ENCODE peak calls at places on chromosomes 12 and 14, in ten cellular contexts. One of them, this sample, is unnamed.

GRCh38 chr12:31234955-31235867 is 90.7 kb downstream of the SINHCAF start:
- DNase-seq in trophoblast cell: no peak
- DNase-seq in EL: peak
- DNase-seq in iPS-NIHi11: peak
- DNase-seq in posterior vena cava: peak
- DNase-seq in WTC11: peak
- DNase-seq in NCI-H526 treated with DMSO at 0.1 percent for 48 hours: peak
- DNase-seq in endothelial cell: peak
- DNase-seq in CD8-positive, alpha-beta memory T cell: no peak
- DNase-seq in activated T-cell treated with anti-CD3 and anti-CD28 coated beads for 1 hour: no peak
- DNase-seq in this sample: peak

GRCh38 chr12:59403259-59403932 is 192.4 kb upstream of the SLC16A7 start:
- DNase-seq in EL: peak
- DNase-seq in endothelial cell: peak
- DNase-seq in posterior vena cava: no peak
- DNase-seq in NCI-H526 treated with DMSO at 0.1 percent for 48 hours: peak
- DNase-seq in iPS-NIHi11: peak
- DNase-seq in CD8-positive, alpha-beta memory T cell: no peak
- DNase-seq in activated T-cell treated with anti-CD3 and anti-CD28 coated beads for 1 hour: peak
- DNase-seq in trophoblast cell: peak
- DNase-seq in WTC11: peak
- DNase-seq in this sample: no peak

GRCh38 chr12:67045650-67046049 is 223.5 kb upstream of the CAND1 start:
- DNase-seq in CD8-positive, alpha-beta memory T cell: no peak
- DNase-seq in activated T-cell treated with anti-CD3 and anti-CD28 coated beads for 1 hour: no peak
- DNase-seq in NCI-H526 treated with DMSO at 0.1 percent for 48 hours: no peak
- DNase-seq in EL: no peak
- DNase-seq in trophoblast cell: no peak
- DNase-seq in iPS-NIHi11: no peak
- DNase-seq in endothelial cell: no peak
- DNase-seq in posterior vena cava: no peak
- DNase-seq in WTC11: no peak
- DNase-seq in this sample: no peak

GRCh38 chr14:76917759-76918175 is 91.6 kb downstream of the LRRC74A start:
- DNase-seq in EL: no peak
- DNase-seq in posterior vena cava: peak
- DNase-seq in endothelial cell: no peak
- DNase-seq in CD8-positive, alpha-beta memory T cell: no peak
- DNase-seq in iPS-NIHi11: no peak
- DNase-seq in WTC11: no peak
- DNase-seq in NCI-H526 treated with DMSO at 0.1 percent for 48 hours: no peak
- DNase-seq in activated T-cell treated with anti-CD3 and anti-CD28 coated beads for 1 hour: no peak
- DNase-seq in trophoblast cell: no peak
- DNase-seq in this sample: peak

GRCh38 chr12:101243616-101244015 is 33.6 kb upstream of the SLC5A8 start:
- DNase-seq in NCI-H526 treated with DMSO at 0.1 percent for 48 hours: no peak
- DNase-seq in iPS-NIHi11: no peak
- DNase-seq in endothelial cell: no peak
- DNase-seq in trophoblast cell: no peak
- DNase-seq in EL: no peak
- DNase-seq in CD8-positive, alpha-beta memory T cell: no peak
- DNase-seq in posterior vena cava: no peak
- DNase-seq in WTC11: no peak
- DNase-seq in activated T-cell treated with anti-CD3 and anti-CD28 coated beads for 1 hour: no peak
- DNase-seq in this sample: no peak

GRCh38 chr12:39692258-39692853 is 72.8 kb upstream of the ABCD2 start:
- DNase-seq in CD8-positive, alpha-beta memory T cell: no peak
- DNase-seq in activated T-cell treated with anti-CD3 and anti-CD28 coated beads for 1 hour: no peak
- DNase-seq in trophoblast cell: no peak
- DNase-seq in WTC11: no peak
- DNase-seq in NCI-H526 treated with DMSO at 0.1 percent for 48 hours: no peak
- DNase-seq in endothelial cell: no peak
- DNase-seq in EL: no peak
- DNase-seq in iPS-NIHi11: no peak
- DNase-seq in posterior vena cava: no peak
- DNase-seq in this sample: no peak

GRCh38 chr12:93461503-93461902 is 5.8 kb upstream of the MRPL42 start:
- DNase-seq in NCI-H526 treated with DMSO at 0.1 percent for 48 hours: no peak
- DNase-seq in CD8-positive, alpha-beta memory T cell: no peak
- DNase-seq in iPS-NIHi11: no peak
- DNase-seq in trophoblast cell: peak
- DNase-seq in EL: no peak
- DNase-seq in WTC11: no peak
- DNase-seq in activated T-cell treated with anti-CD3 and anti-CD28 coated beads for 1 hour: no peak
- DNase-seq in endothelial cell: no peak
- DNase-seq in posterior vena cava: no peak
- DNase-seq in this sample: peak

GRCh38 chr12:56631790-56632700 is 1.9 kb upstream of the BAZ2A start:
- DNase-seq in endothelial cell: peak
- DNase-seq in NCI-H526 treated with DMSO at 0.1 percent for 48 hours: peak
- DNase-seq in iPS-NIHi11: peak
- DNase-seq in trophoblast cell: no peak
- DNase-seq in activated T-cell treated with anti-CD3 and anti-CD28 coated beads for 1 hour: peak
- DNase-seq in CD8-positive, alpha-beta memory T cell: peak
- DNase-seq in posterior vena cava: peak
- DNase-seq in WTC11: peak
- DNase-seq in EL: peak
- DNase-seq in this sample: peak

GRCh38 chr12:57726151-57726883 is 12.2 kb downstream of the AGAP2 start:
- DNase-seq in WTC11: peak
- DNase-seq in iPS-NIHi11: peak
- DNase-seq in NCI-H526 treated with DMSO at 0.1 percent for 48 hours: peak
- DNase-seq in posterior vena cava: peak
- DNase-seq in CD8-positive, alpha-beta memory T cell: no peak
- DNase-seq in trophoblast cell: no peak
- DNase-seq in endothelial cell: peak
- DNase-seq in EL: peak
- DNase-seq in activated T-cell treated with anti-CD3 and anti-CD28 coated beads for 1 hour: no peak
- DNase-seq in this sample: peak

GRCh38 chr14:52013984-52014600 is 24.7 kb downstream of the RTRAF start:
- DNase-seq in NCI-H526 treated with DMSO at 0.1 percent for 48 hours: no peak
- DNase-seq in trophoblast cell: no peak
- DNase-seq in WTC11: peak
- DNase-seq in activated T-cell treated with anti-CD3 and anti-CD28 coated beads for 1 hour: no peak
- DNase-seq in iPS-NIHi11: peak
- DNase-seq in posterior vena cava: no peak
- DNase-seq in endothelial cell: peak
- DNase-seq in EL: no peak
- DNase-seq in CD8-positive, alpha-beta memory T cell: no peak
- DNase-seq in this sample: peak

GRCh38 chr14:77023001-77023996 is 5.2 kb downstream of the IRF2BPL start:
- DNase-seq in NCI-H526 treated with DMSO at 0.1 percent for 48 hours: peak
- DNase-seq in EL: peak
- DNase-seq in endothelial cell: no peak
- DNase-seq in WTC11: peak
- DNase-seq in posterior vena cava: no peak
- DNase-seq in activated T-cell treated with anti-CD3 and anti-CD28 coated beads for 1 hour: no peak
- DNase-seq in trophoblast cell: peak
- DNase-seq in CD8-positive, alpha-beta memory T cell: no peak
- DNase-seq in iPS-NIHi11: no peak
- DNase-seq in this sample: peak

GRCh38 chr12:14665354-14666348 is 30.7 kb downstream of the GUCY2C start:
- DNase-seq in EL: peak
- DNase-seq in WTC11: peak
- DNase-seq in activated T-cell treated with anti-CD3 and anti-CD28 coated beads for 1 hour: no peak
- DNase-seq in endothelial cell: no peak
- DNase-seq in posterior vena cava: no peak
- DNase-seq in iPS-NIHi11: peak
- DNase-seq in trophoblast cell: peak
- DNase-seq in CD8-positive, alpha-beta memory T cell: no peak
- DNase-seq in NCI-H526 treated with DMSO at 0.1 percent for 48 hours: no peak
- DNase-seq in this sample: no peak

GRCh38 chr14:72782182-72782508 is 111.8 kb downstream of the DPF3 start:
- DNase-seq in endothelial cell: no peak
- DNase-seq in WTC11: no peak
- DNase-seq in posterior vena cava: peak
- DNase-seq in trophoblast cell: no peak
- DNase-seq in activated T-cell treated with anti-CD3 and anti-CD28 coated beads for 1 hour: no peak
- DNase-seq in NCI-H526 treated with DMSO at 0.1 percent for 48 hours: no peak
- DNase-seq in EL: no peak
- DNase-seq in iPS-NIHi11: no peak
- DNase-seq in CD8-positive, alpha-beta memory T cell: no peak
- DNase-seq in this sample: no peak

GRCh38 chr12:132309162-132310086 is 20.0 kb downstream of the GALNT9 start:
- DNase-seq in EL: no peak
- DNase-seq in activated T-cell treated with anti-CD3 and anti-CD28 coated beads for 1 hour: no peak
- DNase-seq in WTC11: no peak
- DNase-seq in posterior vena cava: peak
- DNase-seq in endothelial cell: no peak
- DNase-seq in trophoblast cell: no peak
- DNase-seq in NCI-H526 treated with DMSO at 0.1 percent for 48 hours: no peak
- DNase-seq in iPS-NIHi11: no peak
- DNase-seq in CD8-positive, alpha-beta memory T cell: no peak
- DNase-seq in this sample: no peak

GRCh38 chr12:43151406-43152080 is 400.5 kb downstream of the ADAMTS20 start:
- DNase-seq in NCI-H526 treated with DMSO at 0.1 percent for 48 hours: no peak
- DNase-seq in posterior vena cava: no peak
- DNase-seq in WTC11: no peak
- DNase-seq in iPS-NIHi11: no peak
- DNase-seq in activated T-cell treated with anti-CD3 and anti-CD28 coated beads for 1 hour: no peak
- DNase-seq in endothelial cell: no peak
- DNase-seq in EL: peak
- DNase-seq in CD8-positive, alpha-beta memory T cell: no peak
- DNase-seq in trophoblast cell: no peak
- DNase-seq in this sample: no peak

GRCh38 chr12:122874081-122874480 is 21.8 kb downstream of the VPS37B start:
- DNase-seq in WTC11: no peak
- DNase-seq in iPS-NIHi11: no peak
- DNase-seq in activated T-cell treated with anti-CD3 and anti-CD28 coated beads for 1 hour: no peak
- DNase-seq in trophoblast cell: no peak
- DNase-seq in NCI-H526 treated with DMSO at 0.1 percent for 48 hours: no peak
- DNase-seq in endothelial cell: no peak
- DNase-seq in posterior vena cava: peak
- DNase-seq in EL: no peak
- DNase-seq in CD8-positive, alpha-beta memory T cell: no peak
- DNase-seq in this sample: no peak

GRCh38 chr14:99757331-99758070 is 35.7 kb upstream of the EML1 start:
- DNase-seq in EL: peak
- DNase-seq in iPS-NIHi11: no peak
- DNase-seq in WTC11: no peak
- DNase-seq in NCI-H526 treated with DMSO at 0.1 percent for 48 hours: no peak
- DNase-seq in trophoblast cell: no peak
- DNase-seq in activated T-cell treated with anti-CD3 and anti-CD28 coated beads for 1 hour: no peak
- DNase-seq in posterior vena cava: peak
- DNase-seq in endothelial cell: no peak
- DNase-seq in CD8-positive, alpha-beta memory T cell: no peak
- DNase-seq in this sample: peak

GRCh38 chr14:40221428-40221827 is 789.2 kb upstream of the FBXO33 start:
- DNase-seq in CD8-positive, alpha-beta memory T cell: no peak
- DNase-seq in iPS-NIHi11: no peak
- DNase-seq in NCI-H526 treated with DMSO at 0.1 percent for 48 hours: no peak
- DNase-seq in posterior vena cava: no peak
- DNase-seq in trophoblast cell: no peak
- DNase-seq in EL: no peak
- DNase-seq in endothelial cell: no peak
- DNase-seq in activated T-cell treated with anti-CD3 and anti-CD28 coated beads for 1 hour: no peak
- DNase-seq in WTC11: no peak
- DNase-seq in this sample: no peak

GRCh38 chr12:42716521-42716920 is 127.0 kb upstream of the PRICKLE1 start:
- DNase-seq in trophoblast cell: no peak
- DNase-seq in posterior vena cava: peak
- DNase-seq in iPS-NIHi11: no peak
- DNase-seq in CD8-positive, alpha-beta memory T cell: no peak
- DNase-seq in activated T-cell treated with anti-CD3 and anti-CD28 coated beads for 1 hour: no peak
- DNase-seq in NCI-H526 treated with DMSO at 0.1 percent for 48 hours: no peak
- DNase-seq in endothelial cell: no peak
- DNase-seq in EL: peak
- DNase-seq in WTC11: no peak
- DNase-seq in this sample: no peak

GRCh38 chr12:109835827-109836226 is 2.6 kb upstream of the TRPV4 start:
- DNase-seq in trophoblast cell: no peak
- DNase-seq in EL: no peak
- DNase-seq in activated T-cell treated with anti-CD3 and anti-CD28 coated beads for 1 hour: no peak
- DNase-seq in iPS-NIHi11: no peak
- DNase-seq in posterior vena cava: no peak
- DNase-seq in endothelial cell: no peak
- DNase-seq in WTC11: no peak
- DNase-seq in CD8-positive, alpha-beta memory T cell: no peak
- DNase-seq in NCI-H526 treated with DMSO at 0.1 percent for 48 hours: no peak
- DNase-seq in this sample: no peak

GRCh38 chr14:93023039-93023438 is 92.7 kb downstream of the ITPK1 start:
- DNase-seq in EL: peak
- DNase-seq in iPS-NIHi11: peak
- DNase-seq in posterior vena cava: no peak
- DNase-seq in NCI-H526 treated with DMSO at 0.1 percent for 48 hours: no peak
- DNase-seq in endothelial cell: no peak
- DNase-seq in CD8-positive, alpha-beta memory T cell: no peak
- DNase-seq in WTC11: no peak
- DNase-seq in activated T-cell treated with anti-CD3 and anti-CD28 coated beads for 1 hour: no peak
- DNase-seq in trophoblast cell: no peak
- DNase-seq in this sample: no peak

GRCh38 chr12:29889737-29890136 is 106.0 kb upstream of the TMTC1 start:
- DNase-seq in NCI-H526 treated with DMSO at 0.1 percent for 48 hours: no peak
- DNase-seq in iPS-NIHi11: peak
- DNase-seq in posterior vena cava: no peak
- DNase-seq in activated T-cell treated with anti-CD3 and anti-CD28 coated beads for 1 hour: no peak
- DNase-seq in EL: peak
- DNase-seq in endothelial cell: peak
- DNase-seq in trophoblast cell: no peak
- DNase-seq in WTC11: peak
- DNase-seq in CD8-positive, alpha-beta memory T cell: no peak
- DNase-seq in this sample: peak

GRCh38 chr12:92146497-92146828 is 817 bp upstream of the BTG1 start:
- DNase-seq in CD8-positive, alpha-beta memory T cell: no peak
- DNase-seq in endothelial cell: no peak
- DNase-seq in posterior vena cava: no peak
- DNase-seq in activated T-cell treated with anti-CD3 and anti-CD28 coated beads for 1 hour: no peak
- DNase-seq in iPS-NIHi11: no peak
- DNase-seq in EL: no peak
- DNase-seq in trophoblast cell: no peak
- DNase-seq in NCI-H526 treated with DMSO at 0.1 percent for 48 hours: no peak
- DNase-seq in WTC11: no peak
- DNase-seq in this sample: no peak

GRCh38 chr14:29851397-29851796 is 76.2 kb downstream of the PRKD1 start:
- DNase-seq in EL: peak
- DNase-seq in WTC11: no peak
- DNase-seq in NCI-H526 treated with DMSO at 0.1 percent for 48 hours: no peak
- DNase-seq in iPS-NIHi11: no peak
- DNase-seq in endothelial cell: no peak
- DNase-seq in activated T-cell treated with anti-CD3 and anti-CD28 coated beads for 1 hour: no peak
- DNase-seq in posterior vena cava: no peak
- DNase-seq in CD8-positive, alpha-beta memory T cell: no peak
- DNase-seq in trophoblast cell: no peak
- DNase-seq in this sample: no peak

GRCh38 chr12:18431776-18432175 is 170.5 kb downstream of the PIK3C2G start:
- DNase-seq in endothelial cell: no peak
- DNase-seq in iPS-NIHi11: no peak
- DNase-seq in posterior vena cava: no peak
- DNase-seq in EL: no peak
- DNase-seq in NCI-H526 treated with DMSO at 0.1 percent for 48 hours: no peak
- DNase-seq in trophoblast cell: no peak
- DNase-seq in activated T-cell treated with anti-CD3 and anti-CD28 coated beads for 1 hour: no peak
- DNase-seq in CD8-positive, alpha-beta memory T cell: no peak
- DNase-seq in WTC11: no peak
- DNase-seq in this sample: no peak

GRCh38 chr14:104138891-104139459 is 588 bp downstream of the KIF26A start:
- DNase-seq in activated T-cell treated with anti-CD3 and anti-CD28 coated beads for 1 hour: no peak
- DNase-seq in EL: no peak
- DNase-seq in endothelial cell: peak
- DNase-seq in iPS-NIHi11: no peak
- DNase-seq in NCI-H526 treated with DMSO at 0.1 percent for 48 hours: no peak
- DNase-seq in CD8-positive, alpha-beta memory T cell: no peak
- DNase-seq in WTC11: peak
- DNase-seq in posterior vena cava: peak
- DNase-seq in trophoblast cell: no peak
- DNase-seq in this sample: no peak

GRCh38 chr12:4506870-4507269 is 31.8 kb upstream of the RAD51AP1 start:
- DNase-seq in CD8-positive, alpha-beta memory T cell: no peak
- DNase-seq in activated T-cell treated with anti-CD3 and anti-CD28 coated beads for 1 hour: no peak
- DNase-seq in NCI-H526 treated with DMSO at 0.1 percent for 48 hours: no peak
- DNase-seq in WTC11: no peak
- DNase-seq in posterior vena cava: no peak
- DNase-seq in EL: peak
- DNase-seq in endothelial cell: no peak
- DNase-seq in trophoblast cell: no peak
- DNase-seq in iPS-NIHi11: no peak
- DNase-seq in this sample: peak

GRCh38 chr14:64510825-64511679 is 6.5 kb downstream of the ZBTB1 start:
- DNase-seq in posterior vena cava: no peak
- DNase-seq in endothelial cell: peak
- DNase-seq in WTC11: peak
- DNase-seq in CD8-positive, alpha-beta memory T cell: peak
- DNase-seq in EL: peak
- DNase-seq in iPS-NIHi11: peak
- DNase-seq in NCI-H526 treated with DMSO at 0.1 percent for 48 hours: peak
- DNase-seq in activated T-cell treated with anti-CD3 and anti-CD28 coated beads for 1 hour: peak
- DNase-seq in trophoblast cell: peak
- DNase-seq in this sample: peak